ENCODE peak calls at places on chromosomes 2 and 18, in seven cellular contexts. V, I, Z, M, E, A and D are unnamed samples.

GRCh38 chr18:24995738-24996137 is 356.2 kb downstream of the ZNF521 start:
- DNase-seq in V (no peak), I (no peak), A (no peak), M (no peak), E (no peak), Z (no peak), D (no peak)

GRCh38 chr18:48376406-48376805 is 32.8 kb downstream of the ZBTB7C start:
- DNase-seq in V (no peak), Z (no peak), I (no peak), E (no peak), M (no peak), A (no peak), D (no peak)

GRCh38 chr2:153623020-153623419 is 144.5 kb upstream of the RPRM start:
- DNase-seq in Z (no peak), M (no peak), A (no peak), E (no peak), I (no peak), V (no peak), D (no peak)

GRCh38 chr2:188367164-188367563 is 75.5 kb downstream of the GULP1 start:
- DNase-seq in V (no peak), E (no peak), I (no peak), M (no peak), A (no peak), Z (no peak), D (no peak)

GRCh38 chr2:240933966-240934700 is 28.0 kb downstream of the CROCC2 start:
- DNase-seq in M (no peak), A (peak), I (no peak), V (no peak), Z (no peak), E (peak), D (no peak)

GRCh38 chr2:21860913-21861312 is 737.1 kb downstream of the TDRD15 start:
- DNase-seq in I (no peak), A (no peak), E (no peak), V (no peak), Z (no peak), M (no peak), D (no peak)

GRCh38 chr2:9405636-9406035 is 17.7 kb downstream of the ITGB1BP1 start:
- DNase-seq in V (no peak), Z (no peak), A (no peak), E (no peak), I (no peak), M (peak), D (no peak)

GRCh38 chr2:70726947-70727725 is 40.9 kb downstream of the ADD2 start:
- DNase-seq in Z (no peak), M (peak), A (no peak), E (no peak), I (no peak), V (no peak), D (no peak)

GRCh38 chr2:75246441-75247167 is 47.3 kb upstream of the TACR1 start:
- DNase-seq in V (no peak), A (no peak), I (no peak), M (peak), E (no peak), Z (no peak), D (no peak)

GRCh38 chr2:126042089-126042488 is 613.9 kb upstream of the GYPC start:
- DNase-seq in V (no peak), I (no peak), A (no peak), M (no peak), Z (no peak), E (no peak), D (no peak)

GRCh38 chr2:119760876-119761275 is 1.2 kb downstream of the PTPN4 start:
- DNase-seq in Z (no peak), M (peak), A (no peak), E (no peak), I (peak), V (no peak), D (no peak)

GRCh38 chr18:420661-421060 is 79.8 kb downstream of the COLEC12 start:
- DNase-seq in M (no peak), I (no peak), E (no peak), V (no peak), Z (no peak), A (no peak), D (no peak)

GRCh38 chr2:16475581-16475980 is 190.1 kb downstream of the CYRIA start:
- DNase-seq in M (no peak), I (no peak), V (no peak), E (no peak), A (no peak), Z (peak), D (no peak)

GRCh38 chr18:63216911-63217311 is 102.7 kb downstream of the BCL2 start:
- DNase-seq in M (no peak), Z (no peak), E (no peak), A (no peak), V (no peak), I (no peak), D (no peak)

GRCh38 chr2:119751706-119752105 is 8.0 kb upstream of the PTPN4 start:
- DNase-seq in M (no peak), E (no peak), V (no peak), A (no peak), Z (no peak), I (no peak), D (no peak)

GRCh38 chr18:39966275-39966674 is 1988.8 kb upstream of the PIK3C3 start:
- DNase-seq in V (no peak), E (no peak), M (no peak), A (no peak), I (no peak), Z (no peak), D (no peak)

GRCh38 chr18:56322403-56322802 is 316.0 kb downstream of the TXNL1 start:
- DNase-seq in A (no peak), E (no peak), V (no peak), M (no peak), Z (no peak), I (no peak), D (no peak)

GRCh38 chr18:79930020-79930642 is 21.3 kb downstream of the SLC66A2 start:
- DNase-seq in A (no peak), V (no peak), M (no peak), Z (no peak), E (no peak), I (no peak), D (no peak)

GRCh38 chr2:20229322-20230201 is 4.6 kb upstream of the SDC1 start:
- DNase-seq in I (peak), A (no peak), M (no peak), E (no peak), Z (no peak), V (no peak), D (no peak)

GRCh38 chr2:1995584-1995983 is 251.3 kb upstream of the PXDN start:
- DNase-seq in Z (no peak), E (no peak), I (no peak), V (no peak), A (no peak), M (no peak), D (no peak)

GRCh38 chr2:136305517-136306192 is 187.7 kb upstream of the CXCR4 start:
- DNase-seq in E (no peak), A (no peak), I (no peak), Z (no peak), V (no peak), M (no peak), D (no peak)

GRCh38 chr2:44100351-44100750 is 68.3 kb upstream of the PPM1B start:
- DNase-seq in E (peak), V (no peak), Z (peak), M (peak), A (peak), I (peak), D (no peak)

GRCh38 chr2:160928854-160929301 is 231.3 kb upstream of the TANK start:
- DNase-seq in Z (peak), V (no peak), A (no peak), E (no peak), M (peak), I (no peak), D (no peak)

GRCh38 chr2:218658671-218659257 is 659 bp downstream of the ZNF142 start:
- DNase-seq in V (no peak), I (peak), E (peak), A (no peak), M (peak), Z (peak), D (peak)

GRCh38 chr2:227474406-227474805 is 2.5 kb downstream of the AGFG1 start:
- DNase-seq in Z (no peak), V (no peak), I (no peak), E (no peak), M (no peak), A (no peak), D (no peak)

GRCh38 chr2:91975130-91975491 is 2896.1 kb upstream of the TEKT4 start:
- DNase-seq in I (no peak), A (no peak), Z (no peak), M (no peak), V (no peak), E (no peak), D (no peak)